ENCODE peak calls at places on chromosomes 6 and 20, in nine cellular contexts. One of them, this sample, is unnamed. For H3K4me1, the result is how much of the 10 kb centered on the place peaks cover.

GRCh38 chr20:47790032-47790965 is 5.0 kb upstream of the SULF2 start:
- DNase-seq in uterus: peak
- DNase-seq in CD8-positive, alpha-beta T cell: no peak
- DNase-seq in MM.1S: no peak
- DNase-seq in SK-N-SH: peak
- DNase-seq in sigmoid colon: no peak
- DNase-seq in lower lobe of right lung: no peak
- DNase-seq in A673: no peak
- DNase-seq in heart right ventricle: no peak
- DNase-seq in this sample: no peak

GRCh38 chr6:163446529-163446928 is 32.0 kb downstream of the QKI start:
- DNase-seq in MM.1S: no peak
- DNase-seq in lower lobe of right lung: no peak
- DNase-seq in sigmoid colon: no peak
- DNase-seq in CD8-positive, alpha-beta T cell: no peak
- DNase-seq in heart right ventricle: no peak
- DNase-seq in uterus: no peak
- DNase-seq in SK-N-SH: no peak
- DNase-seq in A673: no peak
- DNase-seq in this sample: no peak

GRCh38 chr6:89675949-89676753 is 37.6 kb upstream of the LYRM2 start:
- DNase-seq in CD8-positive, alpha-beta T cell: no peak
- DNase-seq in SK-N-SH: peak
- DNase-seq in uterus: no peak
- DNase-seq in MM.1S: no peak
- DNase-seq in A673: no peak
- DNase-seq in heart right ventricle: no peak
- DNase-seq in sigmoid colon: no peak
- DNase-seq in lower lobe of right lung: no peak
- DNase-seq in this sample: no peak

GRCh38 chr6:52672422-52673025 is 1.6 kb downstream of the TMEM14A start:
- DNase-seq in lower lobe of right lung: no peak
- DNase-seq in CD8-positive, alpha-beta T cell: no peak
- DNase-seq in SK-N-SH: no peak
- DNase-seq in heart right ventricle: no peak
- DNase-seq in uterus: no peak
- DNase-seq in sigmoid colon: no peak
- DNase-seq in MM.1S: no peak
- DNase-seq in A673: no peak
- DNase-seq in this sample: no peak

GRCh38 chr20:12466915-12467314 is 541.9 kb upstream of the SPTLC3 start:
- DNase-seq in sigmoid colon: no peak
- DNase-seq in SK-N-SH: no peak
- DNase-seq in lower lobe of right lung: no peak
- DNase-seq in CD8-positive, alpha-beta T cell: no peak
- DNase-seq in MM.1S: no peak
- DNase-seq in heart right ventricle: no peak
- DNase-seq in A673: no peak
- DNase-seq in uterus: no peak
- DNase-seq in this sample: no peak

GRCh38 chr6:45548657-45549515 is 171.2 kb upstream of the SUPT3H start:
- DNase-seq in lower lobe of right lung: no peak
- DNase-seq in SK-N-SH: no peak
- DNase-seq in CD8-positive, alpha-beta T cell: no peak
- DNase-seq in MM.1S: peak
- DNase-seq in heart right ventricle: no peak
- DNase-seq in uterus: no peak
- DNase-seq in A673: peak
- DNase-seq in sigmoid colon: no peak
- DNase-seq in this sample: no peak

GRCh38 chr6:31208506-31208905 is 38.0 kb upstream of the POU5F1 start:
- DNase-seq in heart right ventricle: no peak
- DNase-seq in SK-N-SH: no peak
- DNase-seq in sigmoid colon: no peak
- DNase-seq in MM.1S: no peak
- DNase-seq in CD8-positive, alpha-beta T cell: no peak
- DNase-seq in lower lobe of right lung: no peak
- DNase-seq in A673: no peak
- DNase-seq in uterus: no peak
- DNase-seq in this sample: no peak

GRCh38 chr6:149026530-149026942 is 279.7 kb downstream of the UST start:
- DNase-seq in A673: peak
- DNase-seq in MM.1S: no peak
- DNase-seq in SK-N-SH: peak
- DNase-seq in CD8-positive, alpha-beta T cell: no peak
- DNase-seq in lower lobe of right lung: no peak
- DNase-seq in sigmoid colon: no peak
- DNase-seq in uterus: no peak
- DNase-seq in heart right ventricle: no peak
- DNase-seq in this sample: no peak

GRCh38 chr20:62507991-62508640 is 32.3 kb upstream of the GATA5 start:
- DNase-seq in heart right ventricle: peak
- DNase-seq in MM.1S: no peak
- DNase-seq in lower lobe of right lung: no peak
- DNase-seq in CD8-positive, alpha-beta T cell: no peak
- DNase-seq in uterus: no peak
- DNase-seq in SK-N-SH: no peak
- DNase-seq in A673: no peak
- DNase-seq in sigmoid colon: no peak
- DNase-seq in this sample: no peak

GRCh38 chr6:156379946-156380707 is 397.1 kb upstream of the ARID1B start:
- DNase-seq in CD8-positive, alpha-beta T cell: no peak
- DNase-seq in uterus: no peak
- DNase-seq in MM.1S: no peak
- DNase-seq in lower lobe of right lung: no peak
- DNase-seq in SK-N-SH: peak
- DNase-seq in sigmoid colon: no peak
- DNase-seq in heart right ventricle: no peak
- DNase-seq in A673: peak
- DNase-seq in this sample: no peak

GRCh38 chr6:168054663-168055560 is 24.1 kb downstream of the FRMD1 start:
- DNase-seq in CD8-positive, alpha-beta T cell: no peak
- DNase-seq in heart right ventricle: peak
- DNase-seq in sigmoid colon: no peak
- DNase-seq in A673: no peak
- DNase-seq in SK-N-SH: no peak
- DNase-seq in MM.1S: no peak
- DNase-seq in lower lobe of right lung: no peak
- DNase-seq in uterus: no peak
- DNase-seq in this sample: no peak

GRCh38 chr6:106453756-106454367 is 93.3 kb downstream of the CRYBG1 start:
- DNase-seq in sigmoid colon: no peak
- DNase-seq in SK-N-SH: no peak
- DNase-seq in lower lobe of right lung: no peak
- DNase-seq in uterus: no peak
- DNase-seq in CD8-positive, alpha-beta T cell: no peak
- DNase-seq in MM.1S: no peak
- DNase-seq in A673: no peak
- DNase-seq in heart right ventricle: no peak
- DNase-seq in this sample: no peak

GRCh38 chr6:112743343-112743742 is 396.2 kb downstream of the RFPL4B start:
- DNase-seq in CD8-positive, alpha-beta T cell: no peak
- DNase-seq in MM.1S: no peak
- DNase-seq in sigmoid colon: no peak
- DNase-seq in heart right ventricle: no peak
- DNase-seq in SK-N-SH: no peak
- DNase-seq in uterus: no peak
- DNase-seq in lower lobe of right lung: no peak
- DNase-seq in A673: peak
- DNase-seq in this sample: no peak

GRCh38 chr6:143676437-143677045 is 1.2 kb upstream of the PHACTR2 start:
- DNase-seq in heart right ventricle: no peak
- DNase-seq in SK-N-SH: no peak
- DNase-seq in uterus: no peak
- DNase-seq in CD8-positive, alpha-beta T cell: no peak
- DNase-seq in MM.1S: no peak
- DNase-seq in A673: no peak
- DNase-seq in sigmoid colon: no peak
- DNase-seq in lower lobe of right lung: no peak
- DNase-seq in this sample: no peak

GRCh38 chr6:30447237-30447636 is 42.1 kb upstream of the HLA-E start:
- DNase-seq in CD8-positive, alpha-beta T cell: no peak
- DNase-seq in A673: peak
- DNase-seq in uterus: no peak
- DNase-seq in lower lobe of right lung: no peak
- DNase-seq in SK-N-SH: no peak
- DNase-seq in MM.1S: no peak
- DNase-seq in sigmoid colon: no peak
- DNase-seq in heart right ventricle: no peak
- DNase-seq in this sample: no peak

GRCh38 chr20:23050847-23051627 is 1.6 kb upstream of the THBD start:
- DNase-seq in MM.1S: no peak
- DNase-seq in A673: peak
- DNase-seq in CD8-positive, alpha-beta T cell: no peak
- DNase-seq in heart right ventricle: peak
- DNase-seq in uterus: peak
- DNase-seq in lower lobe of right lung: peak
- DNase-seq in sigmoid colon: peak
- DNase-seq in SK-N-SH: no peak
- DNase-seq in this sample: peak

GRCh38 chr20:33846291-33846916 is 35.3 kb downstream of the CHMP4B start:
- DNase-seq in uterus: peak
- DNase-seq in A673: no peak
- DNase-seq in heart right ventricle: no peak
- DNase-seq in MM.1S: no peak
- DNase-seq in SK-N-SH: no peak
- DNase-seq in sigmoid colon: peak
- DNase-seq in lower lobe of right lung: no peak
- DNase-seq in CD8-positive, alpha-beta T cell: no peak
- DNase-seq in this sample: no peak

GRCh38 chr20:33840759-33841438 is 29.8 kb downstream of the CHMP4B start:
- DNase-seq in sigmoid colon: no peak
- DNase-seq in heart right ventricle: no peak
- DNase-seq in MM.1S: peak
- DNase-seq in uterus: no peak
- DNase-seq in CD8-positive, alpha-beta T cell: no peak
- DNase-seq in lower lobe of right lung: no peak
- DNase-seq in SK-N-SH: peak
- DNase-seq in A673: no peak
- DNase-seq in this sample: no peak

GRCh38 chr20:33841439-33841799 is 30.3 kb downstream of the CHMP4B start:
- DNase-seq in lower lobe of right lung: no peak
- DNase-seq in uterus: no peak
- DNase-seq in MM.1S: peak
- DNase-seq in SK-N-SH: no peak
- DNase-seq in heart right ventricle: no peak
- DNase-seq in sigmoid colon: peak
- DNase-seq in A673: no peak
- DNase-seq in CD8-positive, alpha-beta T cell: no peak
- DNase-seq in this sample: no peak

GRCh38 chr20:33842346-33842745 is 31.2 kb downstream of the CHMP4B start:
- DNase-seq in sigmoid colon: peak
- DNase-seq in uterus: no peak
- DNase-seq in CD8-positive, alpha-beta T cell: no peak
- DNase-seq in A673: no peak
- DNase-seq in SK-N-SH: no peak
- DNase-seq in lower lobe of right lung: peak
- DNase-seq in MM.1S: no peak
- DNase-seq in heart right ventricle: no peak
- DNase-seq in this sample: no peak

GRCh38 chr20:33843854-33844253 is 32.7 kb downstream of the CHMP4B start:
- DNase-seq in heart right ventricle: no peak
- DNase-seq in A673: no peak
- DNase-seq in MM.1S: peak
- DNase-seq in CD8-positive, alpha-beta T cell: peak
- DNase-seq in sigmoid colon: peak
- DNase-seq in SK-N-SH: peak
- DNase-seq in lower lobe of right lung: no peak
- DNase-seq in uterus: no peak
- DNase-seq in this sample: no peak
- H3K4me3 ChIP-seq in heart right ventricle: no peak
- H3K4me3 ChIP-seq in A673: no peak
- H3K4me3 ChIP-seq in MM.1S: no peak
- H3K4me3 ChIP-seq in CD8-positive, alpha-beta T cell: no peak
- H3K4me3 ChIP-seq in sigmoid colon: no peak
- H3K4me3 ChIP-seq in SK-N-SH: no peak
- H3K4me3 ChIP-seq in lower lobe of right lung: no peak
- H3K4me3 ChIP-seq in uterus: no peak
- H3K4me3 ChIP-seq in this sample: no peak

GRCh38 chr6:13924146-13924948 is 405 bp upstream of the RNF182 start:
- DNase-seq in CD8-positive, alpha-beta T cell: peak
- DNase-seq in sigmoid colon: no peak
- DNase-seq in uterus: peak
- DNase-seq in MM.1S: peak
- DNase-seq in SK-N-SH: peak
- DNase-seq in A673: peak
- DNase-seq in lower lobe of right lung: peak
- DNase-seq in heart right ventricle: peak
- DNase-seq in this sample: no peak
- TF ChIP-seq CTCF in CD8-positive, alpha-beta T cell: no peak
- TF ChIP-seq CTCF in sigmoid colon: no peak
- TF ChIP-seq CTCF in uterus: no peak
- TF ChIP-seq CTCF in MM.1S: no peak
- TF ChIP-seq CTCF in SK-N-SH: no peak
- TF ChIP-seq CTCF in A673: no peak
- TF ChIP-seq CTCF in lower lobe of right lung: no peak
- TF ChIP-seq CTCF in heart right ventricle: no peak
- TF ChIP-seq CTCF in this sample: no peak

GRCh38 chr20:53995949-53996348 is 74.4 kb downstream of the BCAS1 start:
- DNase-seq in A673: no peak
- DNase-seq in MM.1S: no peak
- DNase-seq in CD8-positive, alpha-beta T cell: no peak
- DNase-seq in heart right ventricle: no peak
- DNase-seq in uterus: no peak
- DNase-seq in lower lobe of right lung: no peak
- DNase-seq in SK-N-SH: no peak
- DNase-seq in sigmoid colon: no peak
- DNase-seq in this sample: no peak
- H3K4me1 ChIP-seq in A673: under half
- H3K4me1 ChIP-seq in MM.1S: under half
- H3K4me1 ChIP-seq in CD8-positive, alpha-beta T cell: under half
- H3K4me1 ChIP-seq in heart right ventricle: under half
- H3K4me1 ChIP-seq in uterus: under half
- H3K4me1 ChIP-seq in lower lobe of right lung: under half
- H3K4me1 ChIP-seq in SK-N-SH: under half
- H3K4me1 ChIP-seq in sigmoid colon: under half
- H3K4me1 ChIP-seq in this sample: under half

DNA sequence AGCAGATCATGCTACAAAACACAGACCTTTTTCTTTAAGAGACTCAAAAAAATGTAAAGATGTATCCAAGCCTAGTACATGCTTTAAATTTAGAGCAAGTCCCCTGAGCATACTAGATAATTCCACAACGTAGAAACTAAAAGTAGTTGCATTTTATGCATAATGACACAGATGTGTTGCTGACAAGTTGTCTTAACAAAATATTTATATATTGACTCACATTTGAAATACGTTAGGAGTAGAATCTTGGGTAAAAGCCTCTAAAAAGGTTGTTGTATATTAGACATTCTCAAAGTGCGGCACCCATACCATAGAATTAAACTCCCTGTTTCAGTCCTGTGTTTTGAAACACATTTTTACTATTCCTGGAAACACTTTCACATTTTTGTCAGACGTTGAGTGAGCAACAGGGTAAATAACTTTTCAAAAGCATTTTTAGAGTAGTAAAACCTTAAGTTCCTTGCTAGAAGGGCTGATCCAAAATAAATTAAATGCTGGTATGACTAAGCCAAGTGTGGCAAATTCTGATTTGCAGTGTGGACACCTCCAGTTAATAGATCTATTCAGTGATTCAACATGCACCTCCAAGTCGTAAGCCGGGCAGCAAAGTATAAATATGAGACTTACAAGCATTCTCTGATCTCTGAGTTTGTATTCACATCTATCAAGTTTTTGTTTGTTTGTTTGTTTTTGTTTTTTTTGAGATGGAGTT is 97.5 kb downstream of the GMDS start:
- DNase-seq in A673: no peak
- DNase-seq in lower lobe of right lung: no peak
- DNase-seq in heart right ventricle: no peak
- DNase-seq in sigmoid colon: no peak
- DNase-seq in MM.1S: no peak
- DNase-seq in CD8-positive, alpha-beta T cell: no peak
- DNase-seq in SK-N-SH: no peak
- DNase-seq in uterus: no peak
- DNase-seq in this sample: no peak
- H3K4me3 ChIP-seq in A673: no peak
- H3K4me3 ChIP-seq in lower lobe of right lung: no peak
- H3K4me3 ChIP-seq in heart right ventricle: no peak
- H3K4me3 ChIP-seq in sigmoid colon: no peak
- H3K4me3 ChIP-seq in MM.1S: no peak
- H3K4me3 ChIP-seq in CD8-positive, alpha-beta T cell: no peak
- H3K4me3 ChIP-seq in SK-N-SH: no peak
- H3K4me3 ChIP-seq in uterus: no peak
- H3K4me3 ChIP-seq in this sample: no peak

This sample was measured in mucosa of descending colon.